ENCODE peak calls at places on chromosomes 5 and 9, in seven cellular contexts. J is substantia nigra; H is CD8-positive, alpha-beta T cell; I is mesenchymal stem cell; T is NCI-H748 treated with DMSO at 0.1 percent for 48 hours; B is AG20443; R is posterior cingulate gyrus. M is an unnamed sample.

GRCh38 chr9:133258061-133259015 is 16.7 kb downstream of the ABO start:
- DNase-seq in J (no peak), H (no peak), I (no peak), T (no peak), B (no peak), R (no peak), M (no peak)

GRCh38 chr5:126519637-126520592 is 75.1 kb downstream of the ALDH7A1 start:
- DNase-seq in J (no peak), H (no peak), I (peak), T (no peak), B (peak), R (peak), M (no peak)

GRCh38 chr9:12846035-12846434 is 71.2 kb downstream of the LURAP1L start:
- DNase-seq in J (no peak), H (no peak), I (no peak), T (no peak), B (peak), R (no peak), M (no peak)

GRCh38 chr9:133387680-133388079 is 11.5 kb downstream of the STKLD1 start:
- DNase-seq in J (no peak), H (no peak), I (no peak), T (no peak), B (no peak), R (no peak), M (no peak)

GRCh38 chr5:139639619-139640431 is 8.3 kb upstream of the CXXC5 start:
- DNase-seq in J (peak), H (no peak), I (no peak), T (no peak), B (no peak), R (no peak), M (no peak)

GRCh38 chr9:123611228-123611627 is 255.2 kb downstream of the CRB2 start:
- DNase-seq in J (no peak), H (no peak), I (no peak), T (no peak), B (peak), R (no peak), M (no peak)

GRCh38 chr9:117293199-117294114 is 121.4 kb downstream of the ASTN2 start:
- DNase-seq in J (no peak), H (no peak), I (no peak), T (no peak), B (no peak), R (peak), M (no peak)

GRCh38 chr9:4837768-4838546 is 45.2 kb downstream of the RCL1 start:
- DNase-seq in J (no peak), H (no peak), I (peak), T (no peak), B (peak), R (peak), M (no peak)

GRCh38 chr9:133102190-133103021 is 18.6 kb downstream of the RALGDS start:
- DNase-seq in J (no peak), H (no peak), I (no peak), T (no peak), B (no peak), R (no peak), M (no peak)